ENCODE peak calls at places on chromosomes 1 and 21, in seven cellular contexts. M is NCI-H1436; I is activated T-cell treated with anti-CD3 and anti-CD28 coated beads for 4 hours; T is cortex of kidney; G is right cardiac atrium; S is anterior cingulate cortex; E is stimulated activated CD4-positive, alpha-beta T cell treated with anti-CD3 and anti-CD28 coated beads, Interleukin-1b, Interleukin-23, amount 100 ng/mL, for 1 hour. C is an unnamed sample.

GRCh38 chr1:241695454-241696171 is 43.5 kb downstream of the WDR64 start:
- DNase-seq in G (no peak), E (no peak), I (no peak), M (no peak), T (no peak), S (no peak), C (no peak)

GRCh38 chr1:106360252-106360651 is 696.2 kb upstream of the PRMT6 start:
- DNase-seq in T (no peak), I (no peak), S (no peak), E (no peak), G (no peak), M (no peak), C (no peak)

GRCh38 chr1:115031595-115031994 is 2.0 kb downstream of the TSHB start:
- DNase-seq in S (no peak), E (no peak), I (no peak), M (no peak), G (no peak), T (no peak), C (no peak)

GRCh38 chr1:168391759-168392681 is 111.3 kb downstream of the TBX19 start:
- DNase-seq in S (no peak), T (no peak), I (no peak), M (peak), E (no peak), G (no peak), C (no peak)

GRCh38 chr1:93905734-93906133 is 3.5 kb downstream of the GCLM start:
- DNase-seq in I (no peak), T (no peak), E (no peak), S (no peak), M (no peak), G (no peak), C (no peak)

GRCh38 chr1:170929412-170929834 is 5.9 kb upstream of the MROH9 start:
- DNase-seq in S (no peak), E (no peak), M (no peak), T (no peak), I (no peak), G (no peak), C (no peak)

GRCh38 chr1:232211149-232211548 is 418.8 kb downstream of the SIPA1L2 start:
- DNase-seq in T (no peak), S (no peak), M (peak), E (no peak), I (no peak), G (no peak), C (no peak)

GRCh38 chr21:45542667-45543370 is 579 bp upstream of the SLC19A1 start:
- DNase-seq in G (no peak), I (no peak), M (no peak), T (no peak), E (no peak), S (no peak), C (no peak)

GRCh38 chr1:200429221-200429751 is 19.4 kb upstream of the ZNF281 start:
- DNase-seq in M (no peak), S (no peak), E (no peak), G (no peak), I (no peak), T (no peak), C (no peak)

GRCh38 chr21:26148071-26148470 is 22.5 kb downstream of the APP start:
- DNase-seq in S (no peak), E (no peak), M (no peak), T (no peak), I (no peak), G (no peak), C (no peak)

GRCh38 chr1:183685112-183685713 is 32.1 kb upstream of the APOBEC4 start:
- DNase-seq in E (no peak), M (no peak), S (no peak), I (peak), G (no peak), T (no peak), C (no peak)

GRCh38 chr1:190000365-190000872 is 477.2 kb downstream of the BRINP3 start:
- DNase-seq in G (no peak), S (no peak), E (no peak), I (no peak), T (no peak), M (no peak), C (no peak)

GRCh38 chr1:119903443-119903835 is 7.1 kb upstream of the ADAM30 start:
- DNase-seq in I (no peak), E (no peak), T (no peak), S (no peak), G (no peak), M (no peak), C (no peak)

GRCh38 chr1:169012416-169012815 is 94.1 kb upstream of the ATP1B1 start:
- DNase-seq in I (no peak), T (no peak), E (no peak), S (no peak), M (no peak), G (no peak), C (no peak)

GRCh38 chr1:110630770-110631663 is 24.9 kb upstream of the KCNA2 start:
- DNase-seq in S (peak), G (peak), M (peak), I (peak), E (peak), T (no peak), C (no peak)

GRCh38 chr1:111937147-111937725 is 52.2 kb downstream of the KCND3 start:
- DNase-seq in S (no peak), G (peak), I (no peak), M (no peak), E (no peak), T (no peak), C (no peak)

GRCh38 chr1:8267307-8267706 is 50.6 kb upstream of the SLC45A1 start:
- DNase-seq in E (no peak), M (no peak), S (no peak), T (no peak), G (no peak), I (no peak), C (no peak)

GRCh38 chr1:26349886-26350244 is 4.1 kb downstream of the CRYBG2 start:
- DNase-seq in M (no peak), T (no peak), E (no peak), I (no peak), G (no peak), S (no peak), C (no peak)

GRCh38 chr21:45029298-45029967 is 44.9 kb upstream of the ADARB1 start:
- DNase-seq in T (no peak), I (no peak), G (peak), M (peak), S (peak), E (no peak), C (no peak)

GRCh38 chr1:111192643-111193519 is 7.6 kb downstream of the DENND2D start:
- DNase-seq in S (no peak), T (no peak), M (no peak), G (no peak), I (no peak), E (no peak), C (no peak)

GRCh38 chr1:225746361-225747179 is 31.1 kb upstream of the SRP9 start:
- DNase-seq in E (no peak), S (peak), I (no peak), T (no peak), G (peak), M (peak), C (no peak)

GRCh38 chr1:172180886-172181285 is 239.6 kb upstream of the C1orf105 start:
- DNase-seq in M (no peak), T (no peak), E (no peak), S (no peak), G (peak), I (no peak), C (no peak)

GRCh38 chr1:25738507-25738906 is 61.5 kb upstream of the SELENON start:
- DNase-seq in E (no peak), S (no peak), I (no peak), M (no peak), T (no peak), G (no peak), C (no peak)

GRCh38 chr1:153534933-153535663 is 693 bp downstream of the S100A6 start:
- DNase-seq in G (peak), S (no peak), M (no peak), E (no peak), T (no peak), I (no peak), C (no peak)

GRCh38 chr1:96130432-96130831 is 591.2 kb upstream of the PTBP2 start:
- DNase-seq in I (no peak), G (no peak), S (no peak), M (peak), E (no peak), T (no peak), C (no peak)

GRCh38 chr1:206487970-206488369 is 17.7 kb downstream of the IKBKE start:
- DNase-seq in G (no peak), I (no peak), E (no peak), S (no peak), T (no peak), M (no peak), C (no peak)

GRCh38 chr1:193884848-193885558 is 698.6 kb upstream of the B3GALT2 start:
- DNase-seq in G (no peak), E (no peak), I (no peak), T (no peak), S (no peak), M (no peak), C (no peak)